ENCODE peak calls at places on chromosomes 6 and 20, in seven cellular contexts. C is GM23338, L is A549, W is HL-60, Q is HCT116, O is K562, R is HepG2. Z is an unnamed sample.

GRCh38 chr20:57450931-57451330 is 59.7 kb downstream of the RBM38 start:
- DNase-seq in R (no peak), Q (no peak), C (no peak), O (no peak), W (no peak), L (no peak), Z (no peak)

GRCh38 chr6:42190784-42191183 is 4.0 kb downstream of the GUCA1B start:
- DNase-seq in C (no peak), W (no peak), L (no peak), Q (no peak), R (no peak), O (peak; percentile 73), Z (no peak)

GRCh38 chr6:145508107-145508506 is 227.2 kb downstream of the EPM2A start:
- DNase-seq in O (no peak), C (peak; percentile 75), R (no peak), Q (no peak), L (peak; percentile 3), W (no peak), Z (no peak)

GRCh38 chr20:37527638-37528441 is at the start of gene BLCAP:
- DNase-seq in R (peak; percentile 93), O (peak; percentile 92), L (peak; percentile 90), W (peak; percentile 87), Q (peak; percentile 73), C (peak; percentile 95), Z (peak; percentile 75)

GRCh38 chr20:10669843-10670446 is 3.9 kb downstream of the JAG1 start:
- DNase-seq in Q (no peak), C (no peak), L (no peak), R (no peak), O (no peak), W (no peak), Z (no peak)

GRCh38 chr6:161273356-161273751 is 507 bp downstream of the AGPAT4 start:
- DNase-seq in O (no peak), W (no peak), R (no peak), C (no peak), L (no peak), Q (peak; percentile 7), Z (no peak)

GRCh38 chr6:87026961-87027360 is 67.9 kb downstream of the CGA start:
- DNase-seq in W (no peak), C (no peak), Q (no peak), O (no peak), L (no peak), R (no peak), Z (no peak)

GRCh38 chr6:29752451-29753308 is 29.4 kb downstream of the HLA-F start:
- DNase-seq in O (peak; percentile 95), Q (peak; percentile 90), R (peak; percentile 80), L (peak; percentile 87), C (peak; percentile 98), W (peak; percentile 31), Z (peak; percentile 73)

GRCh38 chr6:71364910-71365542 is 76.4 kb downstream of the OGFRL1 start:
- DNase-seq in C (no peak), R (no peak), Q (no peak), W (no peak), O (no peak), L (no peak), Z (no peak)

GRCh38 chr6:137358273-137358672 is 135.9 kb downstream of the OLIG3 start:
- DNase-seq in O (no peak), R (peak; percentile 39), W (no peak), L (no peak), Q (no peak), C (peak; percentile 43), Z (no peak)

GRCh38 chr6:27250955-27251671 is 3.6 kb downstream of the PRSS16 start:
- DNase-seq in O (peak; percentile 98), Q (peak; percentile 77), C (peak; percentile 99), L (peak; percentile 85), R (no peak), W (peak; percentile 5), Z (no peak)

GRCh38 chr6:27248783-27249182 is 1.3 kb downstream of the PRSS16 start:
- DNase-seq in R (no peak), Q (no peak), W (no peak), O (no peak), C (no peak), L (no peak), Z (no peak)

GRCh38 chr6:27251672-27252251 is 4.3 kb downstream of the PRSS16 start:
- DNase-seq in W (peak; percentile 29), R (no peak), Q (peak; percentile 85), C (peak; percentile 98), O (peak; percentile 97), L (peak; percentile 92), Z (no peak)

GRCh38 chr6:27247133-27247836 is at the start of gene PRSS16:
- DNase-seq in L (no peak), R (no peak), Q (no peak), O (peak; percentile 84), C (no peak), W (no peak), Z (no peak)

DNA sequence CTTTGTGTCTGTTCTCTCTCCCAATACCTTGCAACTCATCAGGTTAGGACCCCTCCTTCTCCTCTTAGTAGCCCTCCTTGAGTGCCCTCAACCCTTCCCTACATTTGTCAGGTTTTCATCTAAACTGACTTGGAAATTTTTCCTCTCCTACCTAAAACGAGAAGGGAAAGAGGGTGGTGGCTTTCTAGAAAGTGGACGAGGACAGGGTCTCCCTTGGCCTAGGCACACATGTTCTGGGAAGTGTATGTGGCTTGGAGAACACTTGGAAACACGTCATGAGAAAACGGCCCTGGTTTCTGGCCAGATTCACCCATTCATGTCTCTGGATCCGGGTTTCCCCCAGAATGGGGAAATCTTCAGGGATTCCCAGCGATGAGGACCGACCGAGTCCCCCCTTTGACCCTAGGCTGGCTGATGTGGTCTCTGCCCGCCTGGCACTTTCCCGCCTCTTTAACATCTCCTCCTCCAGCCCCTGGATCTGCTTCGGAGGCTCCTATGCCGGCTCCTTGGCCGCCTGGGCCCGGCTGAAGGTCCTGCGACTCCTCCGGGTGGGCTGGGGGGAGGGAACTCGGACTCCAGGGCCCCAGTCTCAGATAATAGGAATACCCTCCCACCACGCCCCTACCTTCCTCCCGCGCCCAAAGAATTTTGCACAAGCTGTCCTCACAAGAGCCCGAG is 2.9 kb downstream of the PRSS16 start:
- DNase-seq in Q (no peak), W (no peak), R (no peak), O (no peak), L (no peak), C (peak; percentile 44), Z (no peak)
- H3K27ac ChIP-seq in Q (peak overlapping the region; percentile 67), W (no peak overlapping the region), R (no peak overlapping the region), O (peak overlapping the region; percentile 85), L (peak overlapping the region; percentile 89), C (peak overlapping the region; percentile 92), Z (no peak overlapping the region)

GRCh38 chr20:29762620-29763019 is 1494.8 kb upstream of the DEFB115 start:
- DNase-seq in L (no peak), R (no peak), W (no peak), Q (no peak), O (no peak), C (no peak), Z (no peak)

DNA sequence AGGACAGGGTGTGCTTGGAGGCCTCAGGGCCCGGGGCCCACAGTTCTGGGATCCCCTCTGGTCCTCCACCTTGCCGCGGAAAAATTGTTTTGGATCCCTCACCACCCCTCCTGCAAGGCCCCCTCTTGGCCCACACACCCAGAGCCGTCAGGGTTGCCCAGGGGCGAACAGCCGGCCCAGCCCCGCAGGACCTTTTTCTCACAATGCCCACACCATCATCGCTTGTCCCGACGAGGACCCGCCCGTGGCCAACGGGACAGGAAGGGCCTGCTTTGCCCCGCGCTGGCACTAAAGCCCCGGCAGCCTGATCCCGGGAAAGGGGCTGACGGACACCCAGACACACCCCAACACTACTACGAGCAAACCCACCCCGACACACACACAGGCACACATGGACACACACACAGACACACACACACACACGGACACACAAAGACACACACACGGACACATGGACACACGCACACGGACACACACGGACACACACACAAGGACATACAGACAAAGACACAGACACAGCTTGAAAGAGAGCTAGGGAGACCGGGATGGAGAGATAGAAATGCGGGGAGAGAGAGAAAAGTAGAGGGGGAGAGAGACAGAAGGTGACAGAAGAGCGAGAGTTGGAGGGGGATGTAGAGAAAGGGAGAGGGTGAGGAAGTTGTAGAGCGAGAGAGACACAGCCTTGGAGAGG is 1493.5 kb upstream of the DEFB115 start:
- DNase-seq in Q (no peak), W (no peak), C (no peak), L (no peak), O (no peak), R (no peak), Z (no peak)
- TF ChIP-seq REST in Q (no peak), W (no peak), C (no peak), L (no peak), O (no peak), R (no peak), Z (no peak)

DNA sequence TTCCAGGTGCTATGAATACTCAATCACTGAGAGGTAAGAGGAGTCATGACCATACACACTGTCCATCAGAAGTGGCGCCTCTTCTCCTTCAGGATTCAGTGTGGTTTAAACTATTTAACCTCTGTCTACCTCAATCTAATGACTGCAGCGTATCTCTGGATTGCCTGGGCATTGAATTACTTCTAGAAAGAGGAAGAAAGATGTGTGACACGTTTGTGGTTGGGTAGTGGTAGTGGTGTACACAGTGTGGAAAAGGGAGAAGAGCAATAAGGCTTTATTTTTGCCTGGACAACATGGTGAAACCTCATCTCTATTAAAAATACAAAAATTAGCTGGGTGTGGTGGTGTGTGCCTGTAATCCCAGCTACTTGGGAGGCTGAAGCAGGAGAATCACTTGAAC is 38.0 kb upstream of the ECHDC1 start:
- DNase-seq in O (no peak), C (no peak), W (no peak), R (no peak), Q (no peak), L (no peak), Z (no peak)
- H3K27ac ChIP-seq in O (no peak overlapping the region), C (no peak overlapping the region), W (no peak overlapping the region), R (no peak overlapping the region), Q (no peak overlapping the region), L (no peak overlapping the region), Z (no peak overlapping the region)

DNA sequence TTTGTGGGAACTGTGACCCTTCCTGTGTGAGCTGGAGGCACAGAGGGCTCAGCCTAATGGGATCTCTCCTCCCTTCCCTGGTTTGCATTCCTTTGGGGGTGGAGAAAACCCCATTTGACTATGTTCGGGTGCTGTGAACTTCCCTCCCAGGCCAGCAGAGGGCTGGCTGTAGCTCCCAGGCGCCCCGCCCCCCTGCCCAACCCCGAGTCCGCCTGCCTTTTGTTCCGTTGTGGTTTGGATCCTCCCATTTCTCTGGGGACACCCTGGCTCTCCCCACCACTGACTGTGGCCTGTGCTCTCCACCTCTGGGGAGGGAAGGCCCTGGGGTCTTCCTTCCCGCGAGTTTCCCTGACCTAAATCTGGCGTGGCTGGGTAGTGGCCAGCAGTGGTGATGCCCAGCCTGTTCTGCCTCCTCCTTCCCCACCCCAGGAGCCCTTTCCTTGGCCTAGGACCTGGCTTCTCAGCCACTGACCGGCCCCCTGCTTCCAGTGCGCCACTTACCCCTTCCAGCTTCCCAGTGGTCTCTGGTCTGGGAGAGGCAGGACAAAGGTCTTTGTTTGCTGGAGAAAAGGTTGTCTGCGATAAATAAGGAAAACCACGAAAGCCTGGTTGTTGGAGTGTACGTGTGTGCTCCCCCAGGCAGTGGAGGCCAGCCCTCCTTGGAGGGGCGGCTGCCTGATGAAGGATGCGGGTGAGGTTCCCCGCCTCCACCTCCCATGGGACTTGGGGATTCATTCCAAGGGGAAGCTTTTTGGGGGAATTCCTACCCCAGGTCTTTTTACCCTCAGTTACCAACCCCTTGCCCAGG is 5.0 kb downstream of the VEGFA start:
- DNase-seq in O (peak; percentile 92), C (peak; percentile 96), R (peak; percentile 62), Q (no peak), W (no peak), L (peak; percentile 57), Z (no peak)
- TF ChIP-seq REST in O (peak; percentile 13), C (no peak), R (no peak), Q (no peak), W (no peak), L (no peak), Z (no peak)

GRCh38 chr6:6688951-6689350 is 100.4 kb downstream of the LY86 start:
- DNase-seq in O (peak; percentile 6), C (no peak), R (no peak), L (no peak), Q (no peak), W (no peak), Z (no peak)
- H3K27ac ChIP-seq in O (peak overlapping the region; percentile 8), C (no peak overlapping the region), R (no peak overlapping the region), L (no peak overlapping the region), Q (no peak overlapping the region), W (peak overlapping the region; percentile 59), Z (no peak overlapping the region)

Z was measured in Panc1.